ENCODE peak calls at places on chromosomes 12 and 14, in five cellular contexts. N, T, Q, H and Z are unnamed samples.
A peak's percentile ranks its signal among the peaks of the same experiment; 100 is the strongest.

GRCh38 chr14:100540141-100540925 is 46.9 kb downstream of the BEGAIN start:
- DNase-seq in N (no peak), T (no peak), Q (no peak), H (no peak), Z (peak; percentile 74)

GRCh38 chr14:49970474-49971147 is 77.7 kb downstream of the ARF6 start:
- DNase-seq in N (no peak), T (no peak), Q (no peak), H (no peak), Z (no peak)

GRCh38 chr12:12064596-12064995 is 6.1 kb upstream of the BCL2L14 start:
- DNase-seq in N (no peak), T (no peak), Q (no peak), H (no peak), Z (peak; percentile 17)

GRCh38 chr12:128586630-128587029 is 237.1 kb downstream of the SLC15A4 start:
- DNase-seq in N (no peak), T (no peak), Q (no peak), H (no peak), Z (no peak)

GRCh38 chr14:101445278-101445677 is 116.0 kb upstream of the DIO3 start:
- DNase-seq in N (no peak), T (no peak), Q (no peak), H (no peak), Z (no peak)

GRCh38 chr12:124906606-124907261 is 7.7 kb downstream of the UBC start:
- DNase-seq in N (peak; percentile 73), T (peak; percentile 95), Q (no peak), H (peak; percentile 76), Z (peak; percentile 91)

GRCh38 chr14:52266782-52267181 is 716 bp upstream of the PTGDR start:
- DNase-seq in N (no peak), T (peak; percentile 27), Q (no peak), H (no peak), Z (no peak)

GRCh38 chr14:94042433-94043091 is 16.4 kb downstream of the OTUB2 start:
- DNase-seq in N (no peak), T (no peak), Q (no peak), H (no peak), Z (no peak)

GRCh38 chr12:124913474-124914391 is 717 bp downstream of the UBC start:
- DNase-seq in N (no peak), T (peak; percentile 84), Q (no peak), H (no peak), Z (peak; percentile 85)

GRCh38 chr12:16939871-16940306 is 333.9 kb upstream of the LMO3 start:
- DNase-seq in N (peak; percentile 3), T (no peak), Q (no peak), H (no peak), Z (peak; percentile 91)

GRCh38 chr14:65164825-65165135 is 62.5 kb upstream of the MAX start:
- DNase-seq in N (no peak), T (no peak), Q (no peak), H (no peak), Z (no peak)

GRCh38 chr12:130205531-130205930 is 43.3 kb downstream of the FZD10 start:
- DNase-seq in N (no peak), T (no peak), Q (no peak), H (no peak), Z (no peak)

GRCh38 chr14:76729195-76729594 is 32.1 kb upstream of the VASH1 start:
- DNase-seq in N (no peak), T (no peak), Q (no peak), H (no peak), Z (no peak)

GRCh38 chr12:113135178-113136127 is at the start of gene RASAL1:
- DNase-seq in N (peak; percentile 79), T (no peak), Q (no peak), H (no peak), Z (peak; percentile 97)

GRCh38 chr12:15837141-15837781 is 44.9 kb upstream of the STRAP start:
- DNase-seq in N (no peak), T (no peak), Q (peak; percentile 88), H (peak; percentile 70), Z (no peak)

GRCh38 chr14:92317511-92317910 is 5.5 kb upstream of the SLC24A4 start:
- DNase-seq in N (no peak), T (peak; percentile 28), Q (peak; percentile 17), H (no peak), Z (no peak)

GRCh38 chr14:70425349-70425748 is 8.5 kb upstream of the SYNJ2BP start:
- DNase-seq in N (no peak), T (no peak), Q (no peak), H (no peak), Z (no peak)

GRCh38 chr12:115257791-115258190 is 573.8 kb upstream of the TBX3 start:
- DNase-seq in N (peak; percentile 20), T (no peak), Q (peak; percentile 21), H (no peak), Z (no peak)

GRCh38 chr12:93106910-93107309 is 177.8 kb upstream of the EEA1 start:
- DNase-seq in N (no peak), T (no peak), Q (no peak), H (no peak), Z (no peak)

GRCh38 chr14:102464846-102465341 is 44.7 kb downstream of the ANKRD9 start:
- DNase-seq in N (no peak), T (no peak), Q (no peak), H (no peak), Z (no peak)

GRCh38 chr12:43271659-43272058 is 280.3 kb downstream of the ADAMTS20 start:
- DNase-seq in N (no peak), T (no peak), Q (no peak), H (no peak), Z (no peak)

GRCh38 chr12:117347588-117347987 is 13.8 kb downstream of the NOS1 start:
- DNase-seq in N (no peak), T (no peak), Q (no peak), H (no peak), Z (no peak)

GRCh38 chr12:19978193-19978592 is 390.1 kb upstream of the PDE3A start:
- DNase-seq in N (no peak), T (no peak), Q (peak; percentile 70), H (peak; percentile 90), Z (no peak)

GRCh38 chr12:65525501-65526141 is 247.1 kb downstream of the MSRB3 start:
- DNase-seq in N (no peak), T (no peak), Q (peak; percentile 94), H (peak; percentile 55), Z (no peak)

GRCh38 chr12:58914457-58914856 is 5.8 kb downstream of the LRIG3 start:
- DNase-seq in N (no peak), T (no peak), Q (no peak), H (no peak), Z (no peak)

GRCh38 chr14:77264466-77265186 is 6.4 kb downstream of the NGB start:
- DNase-seq in N (no peak), T (no peak), Q (no peak), H (no peak), Z (no peak)